ENCODE peak calls at places on chromosomes 4 and X, in eight cellular contexts. P is activated CD8-positive, alpha-beta memory T cell treated with anti-CD3 and anti-CD28 coated beads, Interleukin-2, amount 50 U/mL, for 48 hours; D is fibroblast of pulmonary artery; N is NT2/D1; C is GM23248; A is Peyer's patch; M is endodermal cell; F is neural progenitor cell. U is an unnamed sample.

GRCh38 chrX:24282381-24283121 is 31.3 kb downstream of the SUPT20HL2 start:
- DNase-seq in P (no peak), D (peak; percentile 48), N (no peak), C (peak; percentile 63), A (no peak), M (peak; percentile 63), F (peak; percentile 55), U (peak; percentile 48)

GRCh38 chrX:74049126-74049525 is 254.9 kb upstream of the ZCCHC13 start:
- DNase-seq in P (no peak), D (no peak), N (no peak), C (no peak), A (no peak), M (no peak), F (no peak), U (no peak)

GRCh38 chrX:118115948-118116307 is 682 bp downstream of the KLHL13 start:
- DNase-seq in P (no peak), D (no peak), N (no peak), C (no peak), A (no peak), M (no peak), F (peak; percentile 26), U (no peak)

GRCh38 chr4:48248559-48248953 is 21.1 kb downstream of the TEC start:
- DNase-seq in P (no peak), D (no peak), N (no peak), C (no peak), A (no peak), M (no peak), F (no peak), U (no peak)

GRCh38 chrX:56782362-56782761 is 53.3 kb downstream of the NBDY start:
- DNase-seq in P (no peak), D (no peak), N (no peak), C (peak; percentile 5), A (no peak), M (no peak), F (no peak), U (no peak)

GRCh38 chrX:101617211-101618191 is at the start of gene ARMCX6:
- DNase-seq in P (peak; percentile 78), D (peak; percentile 76), N (peak; percentile 54), C (peak; percentile 87), A (peak; percentile 74), M (peak; percentile 87), F (peak; percentile 78), U (peak; percentile 80)

GRCh38 chr4:138034871-138035270 is 207.3 kb downstream of the SLC7A11 start:
- DNase-seq in P (no peak), D (peak; percentile 86), N (no peak), C (peak; percentile 90), A (no peak), M (no peak), F (no peak), U (peak; percentile 38)

GRCh38 chrX:132786217-132786616 is 172.2 kb downstream of the HS6ST2 start:
- DNase-seq in P (no peak), D (no peak), N (no peak), C (peak; percentile 2), A (no peak), M (no peak), F (no peak), U (peak; percentile 10)

GRCh38 chr4:102826890-102827673 is at the start of gene UBE2D3:
- DNase-seq in P (peak; percentile 97), D (peak; percentile 98), N (peak; percentile 77), C (peak; percentile 96), A (peak; percentile 96), M (peak; percentile 97), F (peak; percentile 96), U (peak; percentile 97)

GRCh38 chr4:54281060-54281781 is 52.1 kb downstream of the PDGFRA start:
- DNase-seq in P (no peak), D (peak; percentile 98), N (no peak), C (peak; percentile 98), A (no peak), M (no peak), F (no peak), U (peak; percentile 91)